ENCODE peak calls at places on chromosomes 13 and 19, in ten cellular contexts. One of them, this sample, is unnamed. For H3K4me1, the result is how much of the 10 kb centered on the place peaks cover.

GRCh38 chr19:45172611-45173208 is 5.3 kb downstream of the TRAPPC6A start:
- DNase-seq in GM23338: no peak
- DNase-seq in ovary: no peak
- DNase-seq in endothelial cell of umbilical vein: no peak
- DNase-seq in heart right ventricle: no peak
- DNase-seq in body of pancreas: no peak
- DNase-seq in IMR-90: no peak
- DNase-seq in CD8-positive, alpha-beta T cell: no peak
- DNase-seq in BE2C: no peak
- DNase-seq in suprapubic skin: no peak
- DNase-seq in this sample: no peak

GRCh38 chr13:18952225-18953016 is 229.2 kb downstream of the TUBA3C start:
- DNase-seq in ovary: no peak
- DNase-seq in BE2C: no peak
- DNase-seq in suprapubic skin: no peak
- DNase-seq in body of pancreas: no peak
- DNase-seq in heart right ventricle: no peak
- DNase-seq in endothelial cell of umbilical vein: no peak
- DNase-seq in CD8-positive, alpha-beta T cell: no peak
- DNase-seq in GM23338: no peak
- DNase-seq in IMR-90: no peak
- DNase-seq in this sample: no peak

GRCh38 chr13:60398438-60398891 is 1.4 kb downstream of the TDRD3 start:
- DNase-seq in endothelial cell of umbilical vein: no peak
- DNase-seq in BE2C: no peak
- DNase-seq in suprapubic skin: no peak
- DNase-seq in heart right ventricle: no peak
- DNase-seq in GM23338: no peak
- DNase-seq in IMR-90: no peak
- DNase-seq in ovary: no peak
- DNase-seq in CD8-positive, alpha-beta T cell: no peak
- DNase-seq in body of pancreas: no peak
- DNase-seq in this sample: no peak

GRCh38 chr13:30665638-30666037 is 47.9 kb downstream of the USPL1 start:
- DNase-seq in BE2C: no peak
- DNase-seq in IMR-90: no peak
- DNase-seq in heart right ventricle: no peak
- DNase-seq in suprapubic skin: no peak
- DNase-seq in endothelial cell of umbilical vein: peak
- DNase-seq in CD8-positive, alpha-beta T cell: no peak
- DNase-seq in ovary: no peak
- DNase-seq in GM23338: no peak
- DNase-seq in body of pancreas: no peak
- DNase-seq in this sample: no peak

GRCh38 chr13:33480561-33480960 is 195.0 kb upstream of the STARD13 start:
- DNase-seq in suprapubic skin: no peak
- DNase-seq in heart right ventricle: no peak
- DNase-seq in ovary: no peak
- DNase-seq in BE2C: no peak
- DNase-seq in CD8-positive, alpha-beta T cell: no peak
- DNase-seq in GM23338: no peak
- DNase-seq in body of pancreas: no peak
- DNase-seq in endothelial cell of umbilical vein: no peak
- DNase-seq in IMR-90: peak
- DNase-seq in this sample: no peak

GRCh38 chr13:40334031-40334430 is 332.4 kb downstream of the FOXO1 start:
- DNase-seq in GM23338: no peak
- DNase-seq in IMR-90: no peak
- DNase-seq in suprapubic skin: no peak
- DNase-seq in BE2C: no peak
- DNase-seq in body of pancreas: no peak
- DNase-seq in heart right ventricle: no peak
- DNase-seq in ovary: no peak
- DNase-seq in CD8-positive, alpha-beta T cell: no peak
- DNase-seq in endothelial cell of umbilical vein: no peak
- DNase-seq in this sample: no peak

GRCh38 chr19:50558449-50558848 is 9.8 kb downstream of the LRRC4B start:
- DNase-seq in BE2C: no peak
- DNase-seq in endothelial cell of umbilical vein: no peak
- DNase-seq in suprapubic skin: no peak
- DNase-seq in CD8-positive, alpha-beta T cell: no peak
- DNase-seq in heart right ventricle: no peak
- DNase-seq in IMR-90: no peak
- DNase-seq in GM23338: no peak
- DNase-seq in ovary: no peak
- DNase-seq in body of pancreas: no peak
- DNase-seq in this sample: no peak

GRCh38 chr13:22757530-22758120 is 423.2 kb upstream of the SGCG start:
- DNase-seq in GM23338: peak
- DNase-seq in IMR-90: peak
- DNase-seq in BE2C: no peak
- DNase-seq in heart right ventricle: no peak
- DNase-seq in CD8-positive, alpha-beta T cell: no peak
- DNase-seq in suprapubic skin: no peak
- DNase-seq in body of pancreas: no peak
- DNase-seq in endothelial cell of umbilical vein: no peak
- DNase-seq in ovary: no peak
- DNase-seq in this sample: no peak

GRCh38 chr13:74850893-74851292 is 631.1 kb downstream of the TBC1D4 start:
- DNase-seq in suprapubic skin: no peak
- DNase-seq in body of pancreas: no peak
- DNase-seq in heart right ventricle: no peak
- DNase-seq in BE2C: no peak
- DNase-seq in ovary: no peak
- DNase-seq in endothelial cell of umbilical vein: no peak
- DNase-seq in IMR-90: no peak
- DNase-seq in CD8-positive, alpha-beta T cell: no peak
- DNase-seq in GM23338: peak
- DNase-seq in this sample: no peak

GRCh38 chr13:71115301-71115700 is 751.7 kb downstream of the DACH1 start:
- DNase-seq in body of pancreas: no peak
- DNase-seq in heart right ventricle: no peak
- DNase-seq in ovary: no peak
- DNase-seq in BE2C: no peak
- DNase-seq in CD8-positive, alpha-beta T cell: no peak
- DNase-seq in IMR-90: no peak
- DNase-seq in endothelial cell of umbilical vein: no peak
- DNase-seq in suprapubic skin: no peak
- DNase-seq in GM23338: peak
- DNase-seq in this sample: no peak

GRCh38 chr13:67619346-67619745 is 389.2 kb upstream of the PCDH9 start:
- DNase-seq in GM23338: no peak
- DNase-seq in ovary: no peak
- DNase-seq in body of pancreas: no peak
- DNase-seq in BE2C: no peak
- DNase-seq in suprapubic skin: no peak
- DNase-seq in heart right ventricle: no peak
- DNase-seq in endothelial cell of umbilical vein: no peak
- DNase-seq in IMR-90: peak
- DNase-seq in CD8-positive, alpha-beta T cell: no peak
- DNase-seq in this sample: no peak

GRCh38 chr19:53424968-53425597 is 6.7 kb upstream of the ZNF761 start:
- DNase-seq in suprapubic skin: peak
- DNase-seq in body of pancreas: peak
- DNase-seq in BE2C: peak
- DNase-seq in endothelial cell of umbilical vein: peak
- DNase-seq in heart right ventricle: peak
- DNase-seq in GM23338: peak
- DNase-seq in IMR-90: peak
- DNase-seq in ovary: peak
- DNase-seq in CD8-positive, alpha-beta T cell: peak
- DNase-seq in this sample: peak

GRCh38 chr19:45150731-45151725 is 9.8 kb downstream of the NKPD1 start:
- DNase-seq in ovary: no peak
- DNase-seq in GM23338: no peak
- DNase-seq in IMR-90: no peak
- DNase-seq in CD8-positive, alpha-beta T cell: no peak
- DNase-seq in endothelial cell of umbilical vein: no peak
- DNase-seq in body of pancreas: no peak
- DNase-seq in suprapubic skin: no peak
- DNase-seq in BE2C: no peak
- DNase-seq in heart right ventricle: no peak
- DNase-seq in this sample: no peak

GRCh38 chr13:108911807-108912206 is 282.4 kb downstream of the MYO16 start:
- DNase-seq in heart right ventricle: no peak
- DNase-seq in GM23338: no peak
- DNase-seq in body of pancreas: no peak
- DNase-seq in ovary: no peak
- DNase-seq in IMR-90: no peak
- DNase-seq in CD8-positive, alpha-beta T cell: no peak
- DNase-seq in endothelial cell of umbilical vein: no peak
- DNase-seq in BE2C: no peak
- DNase-seq in suprapubic skin: no peak
- DNase-seq in this sample: no peak

DNA sequence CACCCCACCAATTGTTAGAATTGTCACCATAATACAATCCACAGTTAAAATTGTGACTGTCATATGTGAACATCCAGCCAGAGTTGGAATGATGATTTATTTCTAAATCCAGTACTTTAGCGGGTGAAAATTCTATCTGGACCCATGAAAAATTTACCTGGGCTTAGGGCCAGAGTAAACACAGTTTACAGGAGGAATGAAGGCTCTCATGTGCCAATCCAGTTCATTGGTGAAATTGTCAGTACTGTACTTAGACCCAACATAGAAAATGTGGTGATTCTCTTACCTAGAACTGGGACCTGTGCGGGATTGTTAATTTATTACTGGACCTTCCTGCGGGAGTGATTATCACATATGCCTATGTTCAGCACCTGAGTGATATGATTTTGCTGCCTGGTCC is 27.3 kb upstream of the ZNF681 start:
- DNase-seq in ovary: no peak
- DNase-seq in suprapubic skin: no peak
- DNase-seq in BE2C: no peak
- DNase-seq in endothelial cell of umbilical vein: no peak
- DNase-seq in CD8-positive, alpha-beta T cell: no peak
- DNase-seq in heart right ventricle: no peak
- DNase-seq in IMR-90: no peak
- DNase-seq in body of pancreas: no peak
- DNase-seq in GM23338: no peak
- DNase-seq in this sample: no peak
- H3K4me3 ChIP-seq in ovary: no peak
- H3K4me3 ChIP-seq in suprapubic skin: no peak
- H3K4me3 ChIP-seq in BE2C: no peak
- H3K4me3 ChIP-seq in endothelial cell of umbilical vein: no peak
- H3K4me3 ChIP-seq in CD8-positive, alpha-beta T cell: no peak
- H3K4me3 ChIP-seq in heart right ventricle: no peak
- H3K4me3 ChIP-seq in IMR-90: no peak
- H3K4me3 ChIP-seq in body of pancreas: no peak
- H3K4me3 ChIP-seq in GM23338: no peak
- H3K4me3 ChIP-seq in this sample: no peak

GRCh38 chr19:8393192-8393870 is 3.2 kb downstream of the RAB11B start:
- DNase-seq in IMR-90: no peak
- DNase-seq in endothelial cell of umbilical vein: no peak
- DNase-seq in heart right ventricle: no peak
- DNase-seq in suprapubic skin: no peak
- DNase-seq in GM23338: no peak
- DNase-seq in CD8-positive, alpha-beta T cell: no peak
- DNase-seq in BE2C: no peak
- DNase-seq in body of pancreas: no peak
- DNase-seq in ovary: no peak
- DNase-seq in this sample: no peak
- H3K4me1 ChIP-seq in IMR-90: under half
- H3K4me1 ChIP-seq in endothelial cell of umbilical vein: under half
- H3K4me1 ChIP-seq in heart right ventricle: half or more
- H3K4me1 ChIP-seq in suprapubic skin: half or more
- H3K4me1 ChIP-seq in GM23338: under half
- H3K4me1 ChIP-seq in CD8-positive, alpha-beta T cell: under half
- H3K4me1 ChIP-seq in BE2C: under half
- H3K4me1 ChIP-seq in body of pancreas: half or more
- H3K4me1 ChIP-seq in ovary: under half
- H3K4me1 ChIP-seq in this sample: under half

DNA sequence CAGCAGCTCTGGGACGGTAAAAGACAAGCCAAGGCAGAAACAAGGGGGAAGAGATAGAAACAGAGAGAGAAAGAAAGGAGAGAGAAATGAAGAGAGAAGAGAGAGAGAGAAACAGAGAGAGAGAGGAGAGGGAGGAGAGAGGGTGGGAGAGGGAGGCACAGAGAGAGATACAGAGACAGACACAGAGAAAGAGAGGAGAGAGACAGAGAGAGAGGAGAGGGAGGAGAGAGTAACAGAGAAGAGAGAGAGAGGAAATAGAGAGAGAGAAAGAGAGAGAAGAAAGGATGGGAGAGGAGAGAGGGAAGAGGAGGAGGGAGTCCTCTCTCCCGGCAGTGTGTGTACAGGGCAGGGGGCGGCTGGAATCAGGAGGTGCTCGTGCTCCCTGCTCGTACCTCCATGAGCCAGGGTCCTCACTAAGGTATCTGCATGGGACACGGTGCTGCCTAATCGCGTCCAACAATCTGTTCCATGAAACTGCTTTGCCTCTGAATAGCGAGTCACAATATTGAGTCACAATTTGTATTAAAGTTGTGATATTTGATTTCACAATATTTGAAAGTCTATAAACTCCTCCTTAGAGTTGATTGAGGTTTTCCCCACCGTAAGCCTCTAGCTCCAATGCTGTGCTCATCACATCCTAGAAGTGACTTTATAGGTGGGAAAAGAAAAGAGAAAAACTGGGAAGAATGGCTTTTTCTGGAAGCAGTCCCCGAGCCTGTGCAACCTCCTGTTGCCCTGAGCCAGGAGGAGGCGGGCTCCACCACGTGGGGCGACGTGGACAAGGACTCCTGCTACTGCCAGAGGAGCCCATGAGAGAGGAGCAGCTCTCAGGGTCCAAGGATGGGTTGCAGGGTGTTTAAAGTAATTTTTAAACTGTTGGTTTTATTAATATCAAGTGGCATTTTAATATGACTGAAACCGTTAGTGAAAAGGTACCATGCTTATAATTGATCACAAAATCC is 81.7 kb upstream of the ARHGEF7 start:
- DNase-seq in endothelial cell of umbilical vein: no peak
- DNase-seq in suprapubic skin: no peak
- DNase-seq in heart right ventricle: no peak
- DNase-seq in CD8-positive, alpha-beta T cell: no peak
- DNase-seq in IMR-90: no peak
- DNase-seq in ovary: no peak
- DNase-seq in body of pancreas: no peak
- DNase-seq in GM23338: no peak
- DNase-seq in BE2C: no peak
- DNase-seq in this sample: no peak
- TF ChIP-seq CTCF in endothelial cell of umbilical vein: no peak
- TF ChIP-seq CTCF in suprapubic skin: no peak
- TF ChIP-seq CTCF in heart right ventricle: no peak
- TF ChIP-seq CTCF in CD8-positive, alpha-beta T cell: no peak
- TF ChIP-seq CTCF in IMR-90: no peak
- TF ChIP-seq CTCF in ovary: no peak
- TF ChIP-seq CTCF in body of pancreas: no peak
- TF ChIP-seq CTCF in GM23338: peak
- TF ChIP-seq CTCF in BE2C: no peak
- TF ChIP-seq CTCF in this sample: no peak

GRCh38 chr19:54506079-54506478 is 3.4 kb downstream of the LAIR2 start:
- DNase-seq in IMR-90: no peak
- DNase-seq in suprapubic skin: no peak
- DNase-seq in endothelial cell of umbilical vein: no peak
- DNase-seq in BE2C: no peak
- DNase-seq in CD8-positive, alpha-beta T cell: no peak
- DNase-seq in heart right ventricle: no peak
- DNase-seq in body of pancreas: no peak
- DNase-seq in GM23338: no peak
- DNase-seq in ovary: no peak
- DNase-seq in this sample: no peak

GRCh38 chr19:54507824-54508223 is 5.2 kb downstream of the LAIR2 start:
- DNase-seq in BE2C: no peak
- DNase-seq in GM23338: no peak
- DNase-seq in CD8-positive, alpha-beta T cell: no peak
- DNase-seq in heart right ventricle: no peak
- DNase-seq in body of pancreas: no peak
- DNase-seq in ovary: no peak
- DNase-seq in IMR-90: no peak
- DNase-seq in suprapubic skin: no peak
- DNase-seq in endothelial cell of umbilical vein: no peak
- DNase-seq in this sample: no peak

GRCh38 chr19:54502518-54503048 is at the start of gene LAIR2:
- DNase-seq in CD8-positive, alpha-beta T cell: no peak
- DNase-seq in suprapubic skin: no peak
- DNase-seq in heart right ventricle: no peak
- DNase-seq in GM23338: no peak
- DNase-seq in ovary: no peak
- DNase-seq in IMR-90: no peak
- DNase-seq in endothelial cell of umbilical vein: no peak
- DNase-seq in BE2C: no peak
- DNase-seq in body of pancreas: no peak
- DNase-seq in this sample: no peak
- H3K4me3 ChIP-seq in CD8-positive, alpha-beta T cell: no peak
- H3K4me3 ChIP-seq in suprapubic skin: no peak
- H3K4me3 ChIP-seq in heart right ventricle: no peak
- H3K4me3 ChIP-seq in GM23338: no peak
- H3K4me3 ChIP-seq in ovary: no peak
- H3K4me3 ChIP-seq in IMR-90: no peak
- H3K4me3 ChIP-seq in endothelial cell of umbilical vein: no peak
- H3K4me3 ChIP-seq in BE2C: no peak
- H3K4me3 ChIP-seq in body of pancreas: no peak
- H3K4me3 ChIP-seq in this sample: no peak

This sample was measured in colonic mucosa.